ENCODE peak calls at places on chromosomes 1 and 21, in five cellular contexts. Y, P, U, E and F are unnamed samples.
A peak's percentile ranks its signal among the peaks of the same experiment; 100 is the strongest.

GRCh38 chr1:83802023-83802422 is 196.9 kb downstream of the TTLL7 start:
- DNase-seq in E (no peak), U (no peak), Y (no peak), P (no peak), F (no peak)

GRCh38 chr1:203557390-203557789 is 63.4 kb downstream of the OPTC start:
- DNase-seq in U (no peak), P (peak; percentile 89), Y (peak; percentile 76), E (peak; percentile 27), F (no peak)

GRCh38 chr1:41360074-41361027 is 883 bp upstream of the FOXO6 start:
- DNase-seq in P (no peak), Y (no peak), U (no peak), E (no peak), F (no peak)

GRCh38 chr1:6794164-6794563 is 8.9 kb downstream of the CAMTA1 start:
- DNase-seq in U (no peak), Y (peak; percentile 55), E (peak; percentile 69), P (no peak), F (no peak)

GRCh38 chr1:151547900-151548230 is 7.8 kb downstream of the TUFT1 start:
- DNase-seq in U (no peak), Y (no peak), P (no peak), E (no peak), F (no peak)

GRCh38 chr1:79974659-79975058 is 968.1 kb upstream of the ADGRL4 start:
- DNase-seq in Y (no peak), P (no peak), E (no peak), U (no peak), F (no peak)

GRCh38 chr1:183877321-183877720 is 72.4 kb downstream of the RGL1 start:
- DNase-seq in P (peak; percentile 91), Y (peak; percentile 27), U (no peak), E (no peak), F (peak; percentile 58)

GRCh38 chr1:217191441-217191840 is 439.4 kb downstream of the GPATCH2 start:
- DNase-seq in Y (peak; percentile 26), U (no peak), E (no peak), P (no peak), F (no peak)

GRCh38 chr1:221858758-221859157 is 116.9 kb upstream of the DUSP10 start:
- DNase-seq in U (no peak), P (no peak), Y (peak; percentile 92), E (peak; percentile 60), F (no peak)

GRCh38 chr1:235018161-235018560 is 110.5 kb downstream of the TOMM20 start:
- DNase-seq in U (no peak), E (peak; percentile 83), P (no peak), Y (peak; percentile 98), F (no peak)

GRCh38 chr1:235933483-235934116 is 66.9 kb upstream of the LYST start:
- DNase-seq in E (no peak), P (no peak), Y (no peak), U (no peak), F (no peak)

GRCh38 chr1:1196431-1197187 is 9.8 kb downstream of the TNFRSF18 start:
- DNase-seq in U (no peak), P (peak; percentile 64), E (no peak), Y (no peak), F (no peak)

GRCh38 chr1:19605884-19606442 is 38.1 kb upstream of the NBL1 start:
- DNase-seq in Y (peak; percentile 22), E (no peak), U (no peak), P (no peak), F (no peak)

GRCh38 chr21:44517175-44517899 is 22.7 kb downstream of the KRTAP10-1 start:
- DNase-seq in E (peak; percentile 8), P (peak; percentile 90), U (no peak), Y (no peak), F (peak; percentile 20)

GRCh38 chr1:9369964-9370788 is 77.5 kb downstream of the SPSB1 start:
- DNase-seq in P (no peak), E (no peak), Y (no peak), U (no peak), F (no peak)

GRCh38 chr1:85328713-85329376 is 52.4 kb upstream of the BCL10 start:
- DNase-seq in P (no peak), Y (peak; percentile 99), U (no peak), E (peak; percentile 73), F (no peak)

GRCh38 chr1:158045639-158046038 is 52.2 kb downstream of the KIRREL1 start:
- DNase-seq in U (no peak), P (no peak), E (no peak), Y (peak; percentile 26), F (no peak)

GRCh38 chr1:212514782-212515181 is 82.1 kb downstream of the NENF start:
- DNase-seq in U (no peak), Y (no peak), P (no peak), E (no peak), F (no peak)

GRCh38 chr21:27693376-27693775 is 726.5 kb upstream of the ADAMTS5 start:
- DNase-seq in U (no peak), Y (peak; percentile 46), E (no peak), P (no peak), F (no peak)

GRCh38 chr21:46071082-46071481 is 26.8 kb upstream of the COL6A2 start:
- DNase-seq in P (peak; percentile 44), Y (no peak), E (no peak), U (no peak), F (no peak)

GRCh38 chr1:16443975-16444745 is 3.6 kb downstream of the NECAP2 start:
- DNase-seq in P (peak; percentile 64), E (no peak), Y (no peak), U (no peak), F (no peak)

GRCh38 chr1:170182442-170182841 is 36.7 kb downstream of the NTMT2 start:
- DNase-seq in U (no peak), E (no peak), P (no peak), Y (no peak), F (no peak)

GRCh38 chr1:30636621-30637020 is 86.8 kb downstream of the MATN1 start:
- DNase-seq in Y (no peak), E (no peak), P (no peak), U (no peak), F (no peak)

GRCh38 chr1:153968400-153968799 is 698 bp downstream of the CREB3L4 start:
- DNase-seq in E (no peak), U (no peak), P (no peak), Y (no peak), F (no peak)